ENCODE peak calls at places on chromosomes 4 and X, in seven cellular contexts. F is stomach, U is transverse colon, R is GM23338, L is HepG2, I is SK-N-SH, D is breast epithelium. T is an unnamed sample.

GRCh38 chr4:121777625-121778024 is 12.7 kb upstream of the SMIM43 start:
- DNase-seq in F (no peak), U (no peak), R (no peak), L (no peak), I (no peak), D (no peak), T (no peak)

GRCh38 chrX:37883196-37883595 is 35.8 kb upstream of the DYNLT3 start:
- DNase-seq in F (no peak), U (no peak), R (peak), L (no peak), I (no peak), D (no peak), T (no peak)

GRCh38 chr4:126986828-126987227 is 645.9 kb upstream of the INTU start:
- DNase-seq in F (no peak), U (no peak), R (peak), L (no peak), I (no peak), D (no peak), T (no peak)

GRCh38 chrX:50157545-50158125 is 43.2 kb downstream of the AKAP4 start:
- DNase-seq in F (no peak), U (peak), R (no peak), L (no peak), I (no peak), D (no peak), T (no peak)

GRCh38 chrX:18855919-18856644 is 127.8 kb downstream of the PHKA2 start:
- DNase-seq in F (no peak), U (no peak), R (no peak), L (no peak), I (no peak), D (no peak), T (no peak)

GRCh38 chr4:141406237-141406636 is 185.5 kb downstream of the ZNF330 start:
- DNase-seq in F (no peak), U (no peak), R (no peak), L (no peak), I (no peak), D (no peak), T (no peak)

GRCh38 chr4:184849184-184849583 is 23.4 kb upstream of the ACSL1 start:
- DNase-seq in F (no peak), U (no peak), R (no peak), L (no peak), I (no peak), D (no peak), T (no peak)

GRCh38 chr4:1047976-1048780 is 36.8 kb downstream of the FGFRL1 start:
- DNase-seq in F (no peak), U (peak), R (peak), L (no peak), I (peak), D (peak), T (peak)

GRCh38 chr4:139808381-139809206 is 143.0 kb downstream of the MGST2 start:
- DNase-seq in F (no peak), U (no peak), R (no peak), L (peak), I (no peak), D (no peak), T (no peak)

GRCh38 chr4:144831971-144832370 is 186.0 kb downstream of the HHIP start:
- DNase-seq in F (no peak), U (no peak), R (no peak), L (no peak), I (no peak), D (no peak), T (no peak)

GRCh38 chr4:1462768-1463075 is 56.5 kb upstream of the NKX1-1 start:
- DNase-seq in F (peak), U (no peak), R (no peak), L (no peak), I (peak), D (peak), T (no peak)

GRCh38 chr4:163332526-163333405 is at the start of gene NPY1R:
- DNase-seq in F (peak), U (peak), R (peak), L (peak), I (peak), D (peak), T (peak)

GRCh38 chr4:146271466-146271865 is 57.1 kb downstream of the REELD1 start:
- DNase-seq in F (no peak), U (no peak), R (no peak), L (no peak), I (no peak), D (no peak), T (no peak)

GRCh38 chrX:68676340-68676739 is 28.9 kb downstream of the STARD8 start:
- DNase-seq in F (no peak), U (no peak), R (no peak), L (no peak), I (no peak), D (no peak), T (no peak)

GRCh38 chrX:45912316-45912715 is 632.9 kb downstream of the ZNF674 start:
- DNase-seq in F (no peak), U (no peak), R (no peak), L (no peak), I (no peak), D (no peak), T (no peak)

GRCh38 chr4:38791005-38791404 is 8.2 kb upstream of the TLR10 start:
- DNase-seq in F (no peak), U (no peak), R (no peak), L (no peak), I (no peak), D (no peak), T (no peak)

DNA sequence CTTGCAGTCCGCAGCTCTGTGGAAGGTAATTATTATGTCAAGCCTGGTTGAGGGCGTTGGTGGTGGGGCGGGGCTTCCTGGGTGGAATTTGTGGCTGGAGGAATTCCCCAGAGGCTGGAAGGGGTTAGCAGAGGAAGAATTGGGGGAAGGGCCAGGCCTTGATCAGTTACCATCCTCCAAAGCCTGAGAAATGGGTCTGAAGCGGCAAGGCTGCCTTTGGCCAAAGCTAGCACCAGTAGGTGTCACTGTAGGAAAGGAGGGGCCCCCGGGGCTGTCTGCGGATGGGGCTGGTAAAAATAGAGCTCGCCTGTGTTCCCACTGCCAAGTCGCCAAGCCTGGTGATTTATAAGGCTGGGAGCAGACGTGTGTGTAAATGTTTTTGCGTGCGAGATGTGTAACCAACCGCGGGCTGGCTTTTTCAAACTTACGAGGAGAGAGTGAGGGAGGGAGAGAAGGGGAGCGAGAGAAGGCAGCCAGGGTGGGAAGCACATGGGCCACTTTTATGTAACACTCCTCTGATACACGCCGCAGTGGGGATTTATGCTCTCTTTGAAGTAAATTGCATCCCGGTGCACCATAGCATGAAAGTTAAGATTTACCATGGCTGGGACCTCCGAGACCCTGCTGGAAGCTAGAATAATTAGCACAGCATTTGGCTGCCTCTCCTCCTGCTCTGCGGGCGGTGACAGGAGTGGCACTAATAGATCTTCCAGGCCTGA is 366.9 kb downstream of the BCOR start:
- DNase-seq in F (peak), U (peak), R (peak), L (peak), I (peak), D (peak), T (peak)
- TF ChIP-seq POLR2AphosphoS5 in F (peak), U (peak), R (no peak), L (no peak), I (no peak), D (peak), T (no peak)

GRCh38 chrX:48576108-48576507 is 1.8 kb downstream of the RBM3 start:
- DNase-seq in F (no peak), U (no peak), R (no peak), L (no peak), I (no peak), D (no peak), T (no peak)
- TF ChIP-seq POLR2AphosphoS5 in F (no peak), U (no peak), R (no peak), L (no peak), I (no peak), D (no peak), T (no peak)

GRCh38 chr4:8157944-8158709 is 486 bp downstream of the ABLIM2 start:
- DNase-seq in F (no peak), U (peak), R (peak), L (no peak), I (no peak), D (no peak), T (peak)

GRCh38 chr4:8159522-8160232 is 1.1 kb upstream of the ABLIM2 start:
- DNase-seq in F (no peak), U (no peak), R (peak), L (no peak), I (no peak), D (no peak), T (no peak)

GRCh38 chr4:8160233-8160560 is 1.6 kb upstream of the ABLIM2 start:
- DNase-seq in F (no peak), U (no peak), R (no peak), L (no peak), I (no peak), D (no peak), T (no peak)

GRCh38 chr4:8157496-8157895 is 1.1 kb downstream of the ABLIM2 start:
- DNase-seq in F (no peak), U (no peak), R (peak), L (no peak), I (no peak), D (no peak), T (no peak)

DNA sequence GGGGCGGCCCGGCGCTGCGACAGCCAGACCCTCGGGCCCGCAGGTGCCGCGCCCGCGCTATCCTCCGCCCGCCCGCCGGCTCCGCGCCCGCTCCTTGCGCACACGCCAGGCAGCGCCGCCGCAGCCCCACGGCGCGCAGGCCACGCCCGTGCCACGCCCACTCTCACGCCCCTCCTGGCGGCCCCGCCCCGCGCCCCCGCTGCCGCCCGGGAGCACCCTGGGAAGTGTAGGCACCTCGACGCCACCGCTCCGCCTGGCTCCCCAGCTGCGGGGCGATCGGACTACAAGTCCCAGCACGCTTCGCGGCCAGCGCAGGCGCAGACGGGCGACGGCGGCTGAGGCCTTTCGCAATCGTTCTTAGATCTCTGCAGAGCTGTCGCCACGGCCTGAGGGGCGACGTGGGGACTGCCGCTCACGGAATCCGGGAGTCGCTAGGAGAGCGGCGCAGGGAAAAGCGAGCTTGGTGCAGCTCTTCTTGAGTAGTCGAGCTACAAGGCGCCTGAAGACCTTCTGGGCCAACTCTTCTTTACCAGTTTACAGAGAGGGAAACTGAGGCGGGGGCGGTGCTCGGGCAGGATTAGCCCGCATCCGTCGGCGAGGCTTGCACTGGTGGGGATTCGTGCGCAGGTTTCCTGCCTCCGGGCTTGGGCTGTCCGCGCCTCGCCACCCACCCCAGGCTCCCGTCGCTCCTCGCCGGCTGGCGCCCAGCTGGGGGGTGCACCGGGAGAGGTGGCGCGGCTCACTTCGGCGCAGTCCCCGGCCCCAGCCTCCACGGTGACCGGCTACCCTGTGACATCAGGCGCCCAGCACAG is at the start of gene ABLIM2:
- DNase-seq in F (peak), U (peak), R (peak), L (peak), I (peak), D (peak), T (peak)
- TF ChIP-seq POLR2AphosphoS5 in F (peak), U (peak), R (peak), L (peak), I (peak), D (peak), T (peak)

GRCh38 chr4:76342191-76342590 is 35.7 kb downstream of the STBD1 start:
- DNase-seq in F (no peak), U (no peak), R (no peak), L (no peak), I (no peak), D (no peak), T (peak)
- TF ChIP-seq POLR2AphosphoS5 in F (no peak), U (no peak), R (no peak), L (no peak), I (no peak), D (no peak), T (no peak)

DNA sequence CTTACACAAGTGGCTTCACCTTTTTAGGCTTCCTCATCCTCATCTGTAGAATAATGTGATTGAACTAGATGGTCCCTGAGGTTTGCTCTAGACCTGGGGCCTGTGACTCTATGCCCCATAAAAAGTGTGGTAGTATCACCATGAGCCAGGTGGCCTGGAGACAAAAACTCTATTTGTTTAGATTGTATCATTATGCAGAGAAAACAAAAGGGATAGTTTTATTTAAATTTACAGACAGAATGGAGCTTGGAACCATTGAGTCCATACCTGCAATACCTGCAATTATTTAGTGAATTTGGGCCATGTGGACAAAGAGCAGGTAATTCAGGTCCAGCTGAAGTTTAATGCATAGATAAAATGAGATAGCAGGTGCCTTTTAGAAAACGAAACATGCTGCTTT is 139.5 kb upstream of the RPL34 start:
- DNase-seq in F (no peak), U (no peak), R (no peak), L (no peak), I (no peak), D (no peak), T (no peak)
- TF ChIP-seq POLR2AphosphoS5 in F (no peak), U (no peak), R (no peak), L (no peak), I (no peak), D (no peak), T (no peak)

GRCh38 chr4:119656986-119657635 is 28.5 kb upstream of the PDE5A start:
- DNase-seq in F (no peak), U (no peak), R (no peak), L (no peak), I (no peak), D (no peak), T (no peak)

GRCh38 chr4:119655111-119655837 is 26.7 kb upstream of the PDE5A start:
- DNase-seq in F (no peak), U (no peak), R (no peak), L (no peak), I (peak), D (no peak), T (no peak)

GRCh38 chr4:119656342-119656741 is 27.7 kb upstream of the PDE5A start:
- DNase-seq in F (no peak), U (no peak), R (no peak), L (no peak), I (no peak), D (no peak), T (no peak)

GRCh38 chr4:119652978-119653377 is 24.4 kb upstream of the PDE5A start:
- DNase-seq in F (no peak), U (no peak), R (no peak), L (no peak), I (no peak), D (no peak), T (no peak)

GRCh38 chr4:119653990-119654389 is 25.4 kb upstream of the PDE5A start:
- DNase-seq in F (no peak), U (no peak), R (no peak), L (no peak), I (no peak), D (no peak), T (no peak)
- TF ChIP-seq POLR2AphosphoS5 in F (no peak), U (no peak), R (no peak), L (no peak), I (no peak), D (no peak), T (no peak)

GRCh38 chrX:54182864-54183613 is at the start of gene FAM120C:
- DNase-seq in F (peak), U (peak), R (peak), L (peak), I (peak), D (peak), T (peak)

GRCh38 chrX:54181196-54181953 is 1.7 kb downstream of the FAM120C start:
- DNase-seq in F (no peak), U (no peak), R (no peak), L (no peak), I (no peak), D (no peak), T (no peak)

GRCh38 chrX:54184474-54184873 is 1.4 kb upstream of the FAM120C start:
- DNase-seq in F (no peak), U (no peak), R (no peak), L (no peak), I (peak), D (no peak), T (no peak)

GRCh38 chrX:54180403-54180802 is 2.7 kb downstream of the FAM120C start:
- DNase-seq in F (no peak), U (no peak), R (no peak), L (no peak), I (no peak), D (no peak), T (no peak)

DNA sequence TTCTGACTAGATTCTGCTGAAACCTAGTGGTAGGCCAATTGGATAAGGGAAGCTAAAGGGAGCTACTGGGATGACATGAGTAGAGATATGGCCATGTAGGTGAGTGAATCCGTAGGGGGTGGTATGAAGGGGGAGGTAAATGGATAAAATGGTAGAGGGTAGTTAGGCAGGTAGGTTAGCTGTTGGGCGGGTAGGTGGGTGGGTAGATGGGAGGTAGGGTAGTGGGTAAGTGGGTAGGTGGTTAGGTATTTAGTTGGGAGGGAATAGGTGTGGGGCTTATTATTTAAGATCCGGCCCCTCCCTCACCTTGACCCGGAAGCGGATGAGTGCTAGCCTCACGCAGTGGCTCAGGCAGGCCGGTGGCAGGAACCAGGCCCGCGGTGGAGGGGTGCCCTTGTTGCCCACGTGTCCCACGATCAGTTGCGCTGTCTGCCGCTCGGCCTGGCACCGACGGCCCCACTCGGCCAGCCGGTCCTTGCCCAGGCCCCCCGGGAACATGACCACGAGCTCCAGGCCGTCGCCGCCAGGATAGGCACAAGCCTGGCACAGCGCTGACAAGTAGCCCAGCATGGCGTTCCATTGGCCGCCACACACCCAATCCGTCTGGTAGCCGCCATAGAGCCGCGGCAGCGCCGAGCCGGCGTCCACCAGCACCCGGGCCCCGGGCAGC is 725 bp downstream of the FAM120C start:
- DNase-seq in F (peak), U (peak), R (peak), L (peak), I (peak), D (peak), T (peak)
- TF ChIP-seq POLR2AphosphoS5 in F (no peak), U (peak), R (no peak), L (peak), I (peak), D (no peak), T (no peak)

DNA sequence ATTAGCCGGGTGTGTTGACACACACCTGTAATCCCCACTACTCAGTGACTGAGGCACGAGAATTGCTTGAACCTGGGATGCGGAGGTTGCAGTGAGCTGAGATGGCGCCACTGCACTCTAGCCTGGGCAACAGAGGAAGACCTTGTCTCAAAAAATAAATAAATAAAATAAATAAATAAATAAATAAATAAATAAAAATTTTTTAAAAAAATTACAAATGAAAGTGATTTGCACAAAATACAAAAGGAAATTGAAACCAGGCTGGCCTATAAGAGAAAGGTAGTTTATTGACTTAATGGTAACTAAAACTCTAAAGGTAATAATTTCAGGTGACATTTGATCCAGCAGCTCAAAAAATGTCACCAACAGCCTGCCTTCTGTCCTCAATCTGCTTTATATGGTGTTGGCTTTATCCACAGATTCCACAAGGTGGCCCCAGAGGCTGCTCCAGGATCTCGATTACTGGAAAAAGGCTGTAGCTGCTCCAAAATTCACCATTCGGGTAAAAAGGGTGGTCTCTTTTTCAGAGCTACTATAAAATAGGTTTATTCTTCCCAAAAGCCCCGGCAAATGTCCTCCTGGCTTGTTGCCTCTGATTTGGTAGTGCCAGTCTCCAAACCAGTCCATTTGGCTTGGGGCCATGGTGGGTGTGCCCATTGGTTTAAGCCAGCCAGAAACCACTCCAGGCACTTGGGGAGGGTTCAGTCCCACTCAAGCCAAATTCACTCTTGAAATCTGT is 61.4 kb upstream of the TRIM2 start:
- DNase-seq in F (peak), U (peak), R (peak), L (peak), I (peak), D (peak), T (peak)
- TF ChIP-seq POLR2AphosphoS5 in F (no peak), U (no peak), R (no peak), L (no peak), I (no peak), D (no peak), T (no peak)

T was measured in upper lobe of left lung.